ENCODE peak calls at places on chromosomes 4 and X, in five cellular contexts. T is K562, P is GM12878, B is WTC11, S is HepG2. C is an unnamed sample.

GRCh38 chr4:150773032-150773431 is 191.1 kb downstream of the MAB21L2 start:
- DNase-seq in T (no peak), P (no peak), B (no peak), S (no peak), C (no peak)

GRCh38 chr4:26377352-26378311 is 56.8 kb downstream of the RBPJ start:
- DNase-seq in T (no peak), P (no peak), B (no peak), S (no peak), C (no peak)

GRCh38 chrX:11239230-11239629 is 54.0 kb upstream of the AMELX start:
- DNase-seq in T (no peak), P (peak), B (no peak), S (peak), C (no peak)

GRCh38 chr4:2172161-2172560 is 69.8 kb downstream of the HAUS3 start:
- DNase-seq in T (no peak), P (no peak), B (no peak), S (no peak), C (no peak)

GRCh38 chr4:104334410-104334809 is 160.3 kb downstream of the CXXC4 start:
- DNase-seq in T (no peak), P (no peak), B (no peak), S (no peak), C (no peak)

GRCh38 chr4:89640620-89641366 is 196.2 kb downstream of the SNCA start:
- DNase-seq in T (peak), P (no peak), B (peak), S (peak), C (peak)

GRCh38 chrX:38882894-38883620 is 81.8 kb downstream of the MID1IP1 start:
- DNase-seq in T (no peak), P (no peak), B (no peak), S (no peak), C (no peak)

GRCh38 chr4:17030543-17030942 is 132.1 kb upstream of the LDB2 start:
- DNase-seq in T (no peak), P (no peak), B (no peak), S (no peak), C (peak)

GRCh38 chr4:186825069-186825468 is 101.4 kb upstream of the FAT1 start:
- DNase-seq in T (no peak), P (no peak), B (no peak), S (peak), C (no peak)

GRCh38 chrX:27336466-27337091 is 126.6 kb downstream of the PPP4R3C start:
- DNase-seq in T (peak), P (no peak), B (peak), S (peak), C (peak)

GRCh38 chrX:150036181-150036580 is 97.9 kb upstream of the EOLA2 start:
- DNase-seq in T (no peak), P (no peak), B (no peak), S (peak), C (peak)

GRCh38 chr4:39559641-39560040 is 32.4 kb upstream of the UGDH start:
- DNase-seq in T (no peak), P (no peak), B (no peak), S (no peak), C (no peak)

GRCh38 chrX:7690842-7691241 is 152.1 kb upstream of the VCX start:
- DNase-seq in T (no peak), P (no peak), B (peak), S (no peak), C (no peak)

GRCh38 chrX:31092970-31093638 is 21.3 kb upstream of the FTHL17 start:
- DNase-seq in T (no peak), P (peak), B (no peak), S (no peak), C (no peak)

GRCh38 chr4:13527983-13528822 is 16.1 kb downstream of the NKX3-2 start:
- DNase-seq in T (peak), P (peak), B (no peak), S (no peak), C (no peak)

GRCh38 chr4:56158483-56158882 is 209.7 kb downstream of the CEP135 start:
- DNase-seq in T (no peak), P (no peak), B (no peak), S (no peak), C (no peak)

GRCh38 chrX:154546354-154547244 is at the start of gene G6PD:
- DNase-seq in T (peak), P (no peak), B (peak), S (peak), C (peak)

GRCh38 chr4:121555315-121556107 is 141.3 kb downstream of the ANXA5 start:
- DNase-seq in T (no peak), P (no peak), B (no peak), S (no peak), C (no peak)

GRCh38 chr4:188941524-188942109 is 802.4 kb downstream of the TRIML1 start:
- DNase-seq in T (no peak), P (no peak), B (no peak), S (no peak), C (peak)

GRCh38 chr4:4810778-4811177 is 48.7 kb upstream of the MSX1 start:
- DNase-seq in T (no peak), P (no peak), B (no peak), S (no peak), C (no peak)

GRCh38 chr4:39228377-39228776 is 46.0 kb downstream of the WDR19 start:
- DNase-seq in T (no peak), P (no peak), B (no peak), S (no peak), C (no peak)

GRCh38 chr4:26343041-26343403 is 22.2 kb downstream of the RBPJ start:
- DNase-seq in T (no peak), P (no peak), B (no peak), S (no peak), C (no peak)

GRCh38 chr4:165748321-165748720 is 124.7 kb upstream of the TLL1 start:
- DNase-seq in T (no peak), P (no peak), B (no peak), S (no peak), C (no peak)
- TF ChIP-seq ESRRA in T (no peak), P (no peak), B (no peak), S (no peak), C (no peak)

DNA sequence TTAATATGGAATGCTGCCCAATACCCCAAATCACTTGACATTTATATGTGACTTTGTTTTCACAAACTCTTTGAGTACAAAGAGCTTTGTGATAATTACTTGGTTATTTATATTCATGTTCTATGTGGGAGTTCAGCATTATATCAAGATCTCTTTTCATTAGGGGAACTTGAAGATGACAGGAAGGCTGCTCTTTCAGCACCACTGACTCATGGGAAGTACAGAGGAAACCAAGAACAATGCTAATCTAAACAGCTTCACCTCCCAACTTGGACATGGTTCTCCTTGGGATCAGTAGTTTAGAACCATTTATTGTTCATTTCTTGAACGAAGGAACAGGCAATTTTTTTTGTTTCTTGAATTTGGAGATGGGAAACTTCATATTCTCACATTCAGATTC is 184.0 kb upstream of the AFF2 start:
- DNase-seq in T (no peak), P (no peak), B (no peak), S (no peak), C (no peak)
- TF ChIP-seq ESRRA in T (no peak), P (no peak), B (no peak), S (no peak), C (no peak)

GRCh38 chr4:108533876-108534275 is 86.5 kb upstream of the RPL34 start:
- DNase-seq in T (no peak), P (no peak), B (no peak), S (no peak), C (no peak)
- TF ChIP-seq ESRRA in T (no peak), P (no peak), B (no peak), S (no peak), C (no peak)

DNA sequence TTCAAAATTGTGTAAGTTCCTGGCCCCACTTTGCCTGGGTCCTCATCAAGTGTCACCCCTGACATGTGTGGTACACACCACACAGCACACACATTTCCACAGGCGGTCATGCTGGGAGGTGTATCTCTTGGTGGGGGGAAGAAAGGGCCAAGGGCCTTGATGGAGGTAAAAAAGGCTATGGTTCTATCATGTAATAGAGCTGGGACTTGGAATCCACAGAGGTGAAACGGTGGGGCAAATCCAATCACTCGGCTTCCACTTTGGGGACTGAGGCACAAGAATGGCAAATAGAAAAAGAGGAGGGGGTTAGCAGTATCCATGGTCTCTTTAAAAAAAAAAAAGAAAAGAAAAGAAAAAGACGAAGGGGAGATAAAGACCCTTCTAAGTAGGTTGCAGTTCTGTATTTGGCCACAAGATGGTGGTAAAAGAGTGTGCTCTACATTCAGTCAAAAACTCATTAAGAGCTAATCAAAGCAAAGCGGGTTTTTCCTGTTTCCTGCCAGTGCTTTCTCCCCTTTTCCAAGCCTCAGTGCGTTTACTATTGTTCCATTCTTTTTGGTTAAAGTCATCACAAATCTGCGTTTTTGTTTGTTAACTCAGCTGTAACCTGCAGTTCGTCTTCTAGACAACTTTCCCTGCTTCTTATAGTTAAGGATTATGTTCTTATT is 37.0 kb upstream of the ATP6AP2 start:
- DNase-seq in T (peak), P (peak), B (no peak), S (peak), C (peak)
- TF ChIP-seq ESRRA in T (no peak), P (no peak), B (no peak), S (no peak), C (no peak)

C was measured in A549.